ENCODE peak calls at places on chromosomes 16 and 17, in seven cellular contexts. R is hepatocyte, G is neural progenitor cell, L is body of pancreas, B is transverse colon, M is endodermal cell, D is tibial nerve. C is an unnamed sample.

GRCh38 chr16:11142951-11143740 is 112.9 kb downstream of the SOCS1 start:
- DNase-seq in B (no peak), L (no peak), D (no peak), G (no peak), R (no peak), M (no peak), C (no peak)

GRCh38 chr16:46709464-46709863 is 20.0 kb downstream of the ORC6 start:
- DNase-seq in G (no peak), B (no peak), L (no peak), D (no peak), M (no peak), R (no peak), C (no peak)

GRCh38 chr16:11748404-11749254 is 6.0 kb upstream of the TXNDC11 start:
- DNase-seq in R (peak; percentile 58), M (no peak), D (no peak), L (peak; percentile 43), G (no peak), B (peak; percentile 59), C (no peak)

GRCh38 chr16:84284168-84284722 is 10.4 kb upstream of the WFDC1 start:
- DNase-seq in M (peak; percentile 76), R (peak; percentile 59), G (peak; percentile 61), D (peak; percentile 71), L (peak; percentile 26), B (peak; percentile 61), C (no peak)

GRCh38 chr16:78705694-78706093 is 606.2 kb downstream of the WWOX start:
- DNase-seq in R (peak; percentile 59), B (no peak), M (no peak), D (no peak), L (no peak), G (peak; percentile 51), C (peak; percentile 22)

GRCh38 chr16:83136419-83136818 is 509.6 kb downstream of the CDH13 start:
- DNase-seq in L (no peak), G (no peak), B (no peak), D (no peak), M (no peak), R (no peak), C (no peak)

GRCh38 chr17:69762359-69762758 is 312.7 kb upstream of the KCNJ16 start:
- DNase-seq in M (no peak), G (no peak), L (no peak), R (no peak), D (no peak), B (no peak), C (no peak)

GRCh38 chr16:593807-594206 is 3.9 kb downstream of the RAB40C start:
- DNase-seq in R (no peak), B (no peak), L (no peak), G (no peak), D (no peak), M (no peak), C (no peak)

GRCh38 chr16:28130099-28131088 is 66.9 kb upstream of the GSG1L start:
- DNase-seq in D (no peak), L (no peak), M (no peak), R (no peak), B (no peak), G (peak; percentile 53), C (no peak)

GRCh38 chr17:30550512-30551273 is 73.5 kb downstream of the GOSR1 start:
- DNase-seq in R (no peak), M (peak; percentile 50), D (no peak), B (peak; percentile 22), G (no peak), L (no peak), C (no peak)

GRCh38 chr16:31451681-31452351 is 7.5 kb upstream of the ARMC5 start:
- DNase-seq in L (peak; percentile 66), R (peak; percentile 89), B (no peak), G (peak; percentile 79), M (peak; percentile 88), D (no peak), C (peak; percentile 93)

GRCh38 chr16:55263271-55264250 is 60.4 kb upstream of the IRX6 start:
- DNase-seq in L (no peak), G (no peak), B (no peak), R (no peak), M (no peak), D (no peak), C (no peak)

GRCh38 chr16:13307255-13307654 is 405.9 kb downstream of the SHISA9 start:
- DNase-seq in M (no peak), R (no peak), D (no peak), L (no peak), B (no peak), G (no peak), C (no peak)

GRCh38 chr17:78624461-78625216 is 47.4 kb upstream of the DNAH17 start:
- DNase-seq in M (no peak), B (no peak), G (no peak), R (no peak), L (no peak), D (no peak), C (no peak)

GRCh38 chr16:55668337-55669281 is 12.8 kb downstream of the SLC6A2 start:
- DNase-seq in G (no peak), M (peak; percentile 85), L (no peak), D (no peak), B (no peak), R (no peak), C (no peak)

GRCh38 chr17:58308173-58308984 is 20.2 kb downstream of the TSPOAP1 start:
- DNase-seq in R (no peak), D (no peak), G (peak; percentile 66), L (no peak), M (peak; percentile 96), B (no peak), C (no peak)

GRCh38 chr16:83675136-83675535 is 132.6 kb upstream of the HSBP1 start:
- DNase-seq in D (no peak), R (no peak), B (no peak), G (peak; percentile 79), L (no peak), M (peak; percentile 58), C (no peak)

GRCh38 chr16:67248401-67249177 is at the start of gene SLC9A5:
- DNase-seq in D (no peak), R (peak; percentile 40), B (no peak), M (peak; percentile 81), L (no peak), G (peak; percentile 71), C (no peak)

GRCh38 chr16:87924937-87925670 is 11.2 kb downstream of the CA5A start:
- DNase-seq in D (no peak), M (no peak), R (no peak), L (peak; percentile 85), B (no peak), G (no peak), C (peak; percentile 99)

GRCh38 chr17:55845385-55845784 is 94.5 kb downstream of the PCTP start:
- DNase-seq in B (peak; percentile 33), L (peak; percentile 35), D (peak; percentile 18), R (peak; percentile 81), G (peak; percentile 84), M (peak; percentile 93), C (no peak)

GRCh38 chr17:6480325-6480675 is 36.0 kb downstream of the PIMREG start:
- DNase-seq in G (peak; percentile 37), L (no peak), M (peak; percentile 78), B (no peak), D (no peak), R (no peak), C (no peak)

GRCh38 chr17:80791758-80792284 is 199.8 kb upstream of the CHMP6 start:
- DNase-seq in G (no peak), D (peak; percentile 40), R (peak; percentile 86), M (peak; percentile 46), L (peak; percentile 28), B (peak; percentile 55), C (no peak)

GRCh38 chr17:67157732-67158639 is 87.0 kb downstream of the HELZ start:
- DNase-seq in D (no peak), R (peak; percentile 34), B (no peak), M (no peak), L (no peak), G (peak; percentile 9), C (peak; percentile 7)

GRCh38 chr16:88784074-88784855 is 755 bp downstream of the PIEZO1 start:
- DNase-seq in L (peak; percentile 75), R (peak; percentile 89), G (peak; percentile 86), M (peak; percentile 87), D (peak; percentile 57), B (peak; percentile 74), C (no peak)

GRCh38 chr16:89048087-89048729 is 45.4 kb upstream of the ACSF3 start:
- DNase-seq in D (no peak), G (peak; percentile 43), L (no peak), M (no peak), B (no peak), R (no peak), C (no peak)

GRCh38 chr16:76532188-76532973 is 255.2 kb downstream of the CNTNAP4 start:
- DNase-seq in B (no peak), R (peak; percentile 38), D (no peak), G (no peak), L (no peak), M (no peak), C (no peak)
- TF ChIP-seq CTCF in B (no peak), R (no peak), D (no peak), G (no peak), L (no peak), M (no peak), C (no peak)

GRCh38 chr17:27091043-27091497 is 202.8 kb upstream of the WSB1 start:
- DNase-seq in L (no peak), B (no peak), D (no peak), R (no peak), M (no peak), G (no peak), C (no peak)
- H3K4me3 ChIP-seq in L (no peak overlapping the region), B (no peak overlapping the region), D (no peak overlapping the region), R (no peak overlapping the region), M (no peak overlapping the region), G (no peak overlapping the region), C (no peak overlapping the region)

GRCh38 chr17:64661981-64662773 is at the start of gene SMURF2:
- DNase-seq in R (peak; percentile 90), M (peak; percentile 96), B (peak; percentile 85), D (peak; percentile 60), L (peak; percentile 82), G (peak; percentile 90), C (no peak)
- TF ChIP-seq CTCF in R (no peak), M (no peak), B (no peak), D (no peak), L (no peak), G (no peak), C (no peak)

GRCh38 chr17:49388290-49388640 is 26.2 kb upstream of the ZNF652 start:
- DNase-seq in R (no peak), D (no peak), L (no peak), B (peak; percentile 23), G (no peak), M (no peak), C (no peak)
- H3K4me3 ChIP-seq in R (no peak overlapping the region), D (no peak overlapping the region), L (no peak overlapping the region), B (no peak overlapping the region), G (no peak overlapping the region), M (no peak overlapping the region), C (no peak overlapping the region)

C was measured in LNCaP clone FGC.